ENCODE peak calls at places on chromosome 15, in four cellular contexts. U, K, B and I are unnamed samples.

GRCh38 chr15:80977627-80978036 is 12.0 kb downstream of the MESD start:
- DNase-seq in U (no peak), K (peak), B (peak), I (no peak)

GRCh38 chr15:94924057-94924456 is 692.7 kb downstream of the MCTP2 start:
- DNase-seq in U (no peak), K (no peak), B (no peak), I (no peak)

GRCh38 chr15:78315686-78316085 is 16.3 kb upstream of the SKIC8 start:
- DNase-seq in U (no peak), K (peak), B (peak), I (no peak)

GRCh38 chr15:84402856-84403608 is 167.5 kb downstream of the GOLGA6L4 start:
- DNase-seq in U (no peak), K (no peak), B (no peak), I (no peak)

GRCh38 chr15:31266712-31267111 is 59.9 kb upstream of the KLF13 start:
- DNase-seq in U (no peak), K (no peak), B (no peak), I (no peak)

GRCh38 chr15:41568350-41569017 is 9.5 kb downstream of the TYRO3 start:
- DNase-seq in U (no peak), K (peak), B (peak), I (no peak)

GRCh38 chr15:87863152-87863551 is 393.4 kb downstream of the NTRK3 start:
- DNase-seq in U (no peak), K (no peak), B (no peak), I (no peak)

GRCh38 chr15:59570364-59570763 is 41.2 kb upstream of the GCNT3 start:
- DNase-seq in U (peak), K (no peak), B (no peak), I (no peak)

GRCh38 chr15:29090617-29091466 is 178.8 kb downstream of the NSMCE3 start:
- DNase-seq in U (peak), K (peak), B (peak), I (no peak)

GRCh38 chr15:39579487-39580116 is 1.3 kb upstream of the THBS1 start:
- DNase-seq in U (peak), K (peak), B (no peak), I (peak)

GRCh38 chr15:61318276-61318675 is 89.2 kb upstream of the RORA start:
- DNase-seq in U (no peak), K (no peak), B (no peak), I (no peak)

GRCh38 chr15:59801649-59802048 is 112.5 kb upstream of the BNIP2 start:
- DNase-seq in U (no peak), K (no peak), B (no peak), I (no peak)

GRCh38 chr15:32649336-32649735 is 7.8 kb downstream of the SCG5 start:
- DNase-seq in U (no peak), K (peak), B (peak), I (no peak)

GRCh38 chr15:31019986-31020385 is 28.6 kb upstream of the MTMR10 start:
- DNase-seq in U (no peak), K (no peak), B (no peak), I (no peak)

GRCh38 chr15:85493258-85493657 is 112.9 kb downstream of the AKAP13 start:
- DNase-seq in U (no peak), K (no peak), B (no peak), I (no peak)

GRCh38 chr15:57652481-57652880 is 54.0 kb upstream of the POLR2M start:
- DNase-seq in U (no peak), K (no peak), B (no peak), I (no peak)

GRCh38 chr15:40031300-40031699 is 7.7 kb downstream of the SRP14 start:
- DNase-seq in U (no peak), K (no peak), B (no peak), I (no peak)

GRCh38 chr15:58340176-58340575 is 91.6 kb upstream of the LIPC start:
- DNase-seq in U (no peak), K (no peak), B (no peak), I (no peak)

GRCh38 chr15:28943611-28944230 is 57.9 kb downstream of the APBA2 start:
- DNase-seq in U (no peak), K (no peak), B (no peak), I (no peak)

GRCh38 chr15:77002436-77002835 is 7.5 kb downstream of the PSTPIP1 start:
- DNase-seq in U (no peak), K (no peak), B (no peak), I (no peak)

GRCh38 chr15:53710906-53711305 is 48.6 kb downstream of the WDR72 start:
- DNase-seq in U (no peak), K (no peak), B (no peak), I (no peak)

GRCh38 chr15:88231909-88232308 is 24.6 kb downstream of the NTRK3 start:
- DNase-seq in U (no peak), K (no peak), B (no peak), I (no peak)

GRCh38 chr15:72685925-72686794 is at the start of the genes BBS4 and HIGD2B:
- DNase-seq in U (peak), K (peak), B (peak), I (peak)

GRCh38 chr15:65032823-65033537 is 3.5 kb upstream of the MTFMT start:
- DNase-seq in U (peak), K (peak), B (peak), I (peak)

GRCh38 chr15:71559098-71559497 is 251.3 kb upstream of the NR2E3 start:
- DNase-seq in U (no peak), K (no peak), B (no peak), I (no peak)

GRCh38 chr15:48913141-48913540 is 35.2 kb downstream of the EID1 start:
- DNase-seq in U (no peak), K (no peak), B (no peak), I (no peak)

GRCh38 chr15:25967120-25967519 is 104.0 kb upstream of the ATP10A start:
- DNase-seq in U (no peak), K (no peak), B (no peak), I (no peak)

GRCh38 chr15:35674873-35675781 is 129.2 kb upstream of the DPH6 start:
- DNase-seq in U (no peak), K (no peak), B (no peak), I (no peak)

GRCh38 chr15:57118013-57118799 is 199.8 kb downstream of the TCF12 start:
- DNase-seq in U (peak), K (peak), B (no peak), I (peak)

GRCh38 chr15:95845862-95846515 is 484.5 kb upstream of the NR2F2 start:
- DNase-seq in U (no peak), K (no peak), B (no peak), I (no peak)

GRCh38 chr15:42349178-42349577 is 10.1 kb upstream of the CAPN3 start:
- DNase-seq in U (no peak), K (no peak), B (no peak), I (no peak)

GRCh38 chr15:70156781-70157261 is 59.1 kb upstream of the TLE3 start:
- DNase-seq in U (no peak), K (no peak), B (no peak), I (no peak)

GRCh38 chr15:35038655-35039534 is 46.2 kb downstream of the NANOGP8 start:
- DNase-seq in U (no peak), K (no peak), B (no peak), I (no peak)

GRCh38 chr15:38476120-38476519 is 22.2 kb downstream of the FAM98B start:
- DNase-seq in U (no peak), K (no peak), B (no peak), I (no peak)

GRCh38 chr15:38471974-38472373 is 18.0 kb downstream of the FAM98B start:
- DNase-seq in U (no peak), K (no peak), B (no peak), I (no peak)

GRCh38 chr15:38477637-38478036 is 23.7 kb downstream of the FAM98B start:
- DNase-seq in U (no peak), K (no peak), B (no peak), I (no peak)

GRCh38 chr15:38475361-38475760 is 21.4 kb downstream of the FAM98B start:
- DNase-seq in U (no peak), K (no peak), B (no peak), I (no peak)

GRCh38 chr15:38474155-38474757 is 20.3 kb downstream of the FAM98B start:
- DNase-seq in U (peak), K (peak), B (peak), I (peak)
- TF ChIP-seq TCF7L2 in U (no peak), K (no peak), B (no peak), I (no peak)

GRCh38 chr15:82186748-82187415 is 75.7 kb downstream of the EFL1 start:
- DNase-seq in U (no peak), K (no peak), B (no peak), I (no peak)
- TF ChIP-seq TCF7L2 in U (no peak), K (no peak), B (no peak), I (no peak)

GRCh38 chr15:75348034-75348562 is 1.3 kb downstream of the NEIL1 start:
- DNase-seq in U (no peak), K (no peak), B (peak), I (no peak)
- TF ChIP-seq TCF7L2 in U (no peak), K (no peak), B (no peak), I (no peak)

DNA sequence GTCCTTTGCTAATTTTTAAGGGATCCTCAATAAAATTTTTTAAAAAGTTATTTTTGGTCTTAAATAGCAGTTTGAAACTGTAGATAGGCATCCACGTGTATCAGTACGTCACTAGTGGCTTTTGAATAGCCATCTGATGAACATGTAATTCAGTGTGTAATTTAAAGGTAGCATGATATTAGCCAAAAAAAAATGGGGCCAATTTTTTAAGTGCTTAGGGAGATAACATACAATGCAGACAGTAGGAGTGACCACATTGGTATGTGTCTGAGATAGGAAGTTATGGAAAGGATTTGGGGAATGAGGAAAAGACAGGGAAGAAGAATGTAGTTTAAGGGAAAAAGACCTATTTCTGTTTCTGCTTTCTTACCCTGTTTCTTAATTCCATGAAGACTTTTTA is 2.5 kb downstream of the AP4E1 start:
- DNase-seq in U (no peak), K (no peak), B (no peak), I (no peak)
- TF ChIP-seq TCF7L2 in U (no peak), K (no peak), B (no peak), I (no peak)

GRCh38 chr15:55685292-55685691 is 57.7 kb downstream of the PRTG start:
- DNase-seq in U (no peak), K (no peak), B (no peak), I (no peak)

GRCh38 chr15:55687792-55688191 is 55.2 kb downstream of the PRTG start:
- DNase-seq in U (no peak), K (no peak), B (no peak), I (no peak)

GRCh38 chr15:55681631-55682030 is 61.3 kb downstream of the PRTG start:
- DNase-seq in U (no peak), K (no peak), B (no peak), I (no peak)

GRCh38 chr15:55683366-55683765 is 59.6 kb downstream of the PRTG start:
- DNase-seq in U (no peak), K (no peak), B (no peak), I (no peak)
- TF ChIP-seq TCF7L2 in U (no peak), K (no peak), B (no peak), I (no peak)

GRCh38 chr15:68207176-68207935 is 2.2 kb upstream of the CALML4 start:
- DNase-seq in U (no peak), K (no peak), B (no peak), I (no peak)
- TF ChIP-seq TCF7L2 in U (no peak), K (no peak), B (no peak), I (no peak)

DNA sequence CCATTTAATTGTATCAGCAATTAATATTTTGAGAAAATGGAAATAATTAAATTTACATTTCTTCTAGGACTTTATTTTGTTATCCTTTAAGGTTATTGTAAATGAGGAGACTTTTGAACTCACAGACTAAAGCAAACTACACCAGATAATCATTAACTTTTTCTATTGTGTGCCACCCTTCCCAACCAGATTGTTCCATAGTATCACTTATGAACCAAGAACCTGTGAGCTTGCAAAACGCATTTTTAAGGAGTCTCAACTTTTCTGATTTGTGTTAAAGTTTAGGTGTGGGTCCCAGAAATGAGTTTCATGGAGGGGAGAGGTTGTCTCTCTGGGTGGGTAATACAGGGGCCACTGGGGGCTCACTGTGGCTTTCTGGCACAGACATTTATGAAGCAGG is 75.7 kb downstream of the IGF1R start:
- DNase-seq in U (no peak), K (peak), B (no peak), I (no peak)
- TF ChIP-seq TCF7L2 in U (no peak), K (no peak), B (no peak), I (no peak)

DNA sequence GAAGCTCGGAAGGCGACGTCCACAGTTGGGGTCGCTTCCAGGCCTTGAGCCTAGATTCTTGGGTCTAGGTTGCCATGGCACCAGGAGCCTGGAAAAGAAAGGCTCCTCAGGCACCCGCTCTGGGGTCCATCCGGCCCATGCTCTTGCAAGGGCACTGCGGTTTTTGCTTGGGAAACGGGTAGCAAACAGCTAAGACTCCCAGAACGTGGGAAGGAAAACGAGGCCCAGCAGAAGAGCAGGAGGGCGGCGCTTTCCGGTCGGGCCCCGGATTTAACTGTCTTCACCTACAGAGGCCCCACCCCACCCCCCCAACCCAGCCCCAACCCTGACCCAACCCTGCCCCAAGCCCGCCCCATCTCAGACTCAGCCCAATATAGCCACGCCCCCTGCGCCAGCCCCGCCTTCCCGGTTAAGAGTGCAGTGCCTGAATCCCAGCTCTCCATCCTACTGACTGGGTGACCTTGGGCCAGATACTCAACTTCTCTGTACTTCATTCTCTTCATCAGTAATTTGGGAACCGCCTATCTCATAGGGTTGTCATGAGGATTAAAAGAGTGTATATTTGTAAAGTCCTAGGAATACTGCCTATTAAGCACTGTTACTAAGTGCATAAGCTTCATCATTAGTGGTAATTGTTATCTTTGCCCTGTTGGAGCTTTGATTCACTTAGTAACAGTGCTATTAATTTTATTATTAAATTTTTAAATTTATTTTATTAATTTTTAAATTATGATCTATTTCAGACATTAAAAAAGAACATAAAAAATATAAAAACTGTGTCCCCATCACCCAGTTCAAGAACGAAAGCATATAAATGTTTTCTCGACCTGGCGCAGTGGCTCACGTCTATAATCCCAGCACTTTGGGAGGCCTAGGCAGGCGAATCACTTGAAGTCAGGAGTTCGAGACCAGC is 28.4 kb upstream of the SMAD6 start:
- DNase-seq in U (peak), K (no peak), B (peak), I (no peak)
- TF ChIP-seq TCF7L2 in U (no peak), K (no peak), B (no peak), I (no peak)

GRCh38 chr15:63264685-63265302 is 12.6 kb upstream of the APH1B start:
- DNase-seq in U (no peak), K (peak), B (no peak), I (no peak)
- TF ChIP-seq TCF7L2 in U (no peak), K (no peak), B (no peak), I (no peak)